ENCODE peak calls at places on chromosomes 3 and 15, in seven cellular contexts. R, N, G, J, M, I and A are unnamed samples.

GRCh38 chr3:105369501-105370371 is 3.0 kb downstream of the ALCAM start:
- DNase-seq in M (peak), G (peak), I (no peak), R (peak), N (peak), J (no peak), A (peak)

GRCh38 chr3:130811552-130811951 is 64.9 kb upstream of the PIK3R4 start:
- DNase-seq in I (no peak), J (no peak), G (no peak), M (no peak), N (no peak), R (no peak), A (no peak)

GRCh38 chr3:152644478-152644877 is 190.5 kb upstream of the P2RY1 start:
- DNase-seq in J (no peak), G (no peak), I (no peak), N (no peak), M (no peak), R (no peak), A (no peak)

GRCh38 chr15:61132211-61132610 is 96.9 kb downstream of the RORA start:
- DNase-seq in M (no peak), G (no peak), R (no peak), I (no peak), J (no peak), N (no peak), A (no peak)

GRCh38 chr15:60272623-60273022 is 125.2 kb downstream of the ANXA2 start:
- DNase-seq in R (no peak), G (no peak), J (peak), I (no peak), N (no peak), M (no peak), A (no peak)

GRCh38 chr3:90091557-90091956 is 984.1 kb downstream of the EPHA3 start:
- DNase-seq in I (no peak), M (no peak), J (peak), N (peak), R (peak), G (peak), A (no peak)

GRCh38 chr3:38907426-38907825 is 91.4 kb upstream of the SCN10A start:
- DNase-seq in I (no peak), J (no peak), M (no peak), G (no peak), R (no peak), N (no peak), A (no peak)

GRCh38 chr3:173191611-173192010 is 50.6 kb upstream of the SPATA16 start:
- DNase-seq in G (no peak), R (no peak), M (no peak), J (no peak), N (no peak), I (no peak), A (no peak)

GRCh38 chr3:69290430-69290829 is 95.5 kb downstream of the FRMD4B start:
- DNase-seq in M (no peak), I (no peak), N (no peak), G (no peak), R (no peak), J (no peak), A (no peak)

GRCh38 chr3:140771030-140771677 is 93.3 kb downstream of the TRIM42 start:
- DNase-seq in J (no peak), M (no peak), R (no peak), I (no peak), G (no peak), N (no peak), A (no peak)

GRCh38 chr3:107598926-107599754 is 76.4 kb downstream of the BBX start:
- DNase-seq in I (peak), R (no peak), M (peak), N (peak), G (peak), J (no peak), A (peak)

GRCh38 chr15:23629234-23629805 is 18.3 kb downstream of the MAGEL2 start:
- DNase-seq in I (no peak), M (no peak), G (no peak), N (peak), J (no peak), R (peak), A (no peak)

GRCh38 chr3:8303466-8303865 is 198.2 kb upstream of the LMCD1 start:
- DNase-seq in J (no peak), M (no peak), R (no peak), I (no peak), G (no peak), N (peak), A (no peak)

GRCh38 chr3:153273767-153274443 is 111.9 kb downstream of the RAP2B start:
- DNase-seq in G (no peak), M (no peak), R (no peak), J (no peak), N (no peak), I (no peak), A (no peak)

GRCh38 chr3:172313671-172314070 is 134.6 kb downstream of the GHSR start:
- DNase-seq in G (no peak), J (no peak), R (no peak), N (no peak), I (no peak), M (no peak), A (no peak)

GRCh38 chr3:52039846-52040245 is 16.5 kb downstream of the DUSP7 start:
- DNase-seq in J (no peak), N (no peak), M (no peak), R (no peak), G (peak), I (no peak), A (no peak)

GRCh38 chr3:16468114-16469098 is 45.1 kb downstream of the RFTN1 start:
- DNase-seq in R (peak), M (no peak), I (no peak), N (no peak), J (no peak), G (no peak), A (no peak)